ENCODE peak calls at places on chromosomes 16 and 17, in eight cellular contexts. B is IMR-90, L is transverse colon, H is hepatocyte, D is breast epithelium, A is astrocyte, T is PC-9, O is DND-41. M is an unnamed sample.

GRCh38 chr17:64424318-64424717 is 24.6 kb upstream of the MILR1 start:
- DNase-seq in H (no peak), B (no peak), O (no peak), D (no peak), A (no peak), L (no peak), T (no peak), M (no peak)

GRCh38 chr17:9292563-9292941 is 271.2 kb downstream of the NTN1 start:
- DNase-seq in O (no peak), A (no peak), B (no peak), H (no peak), D (no peak), L (no peak), T (no peak), M (no peak)

GRCh38 chr17:7686221-7687071 is 844 bp downstream of the TP53 start:
- DNase-seq in L (peak; percentile 80), O (peak; percentile 86), D (peak; percentile 79), B (peak; percentile 73), H (peak; percentile 88), A (peak; percentile 80), T (peak; percentile 85), M (peak; percentile 77)

GRCh38 chr17:43861960-43862359 is 15.0 kb downstream of the CD300LG start:
- DNase-seq in B (no peak), O (no peak), A (no peak), L (no peak), T (no peak), D (no peak), H (no peak), M (no peak)

GRCh38 chr16:86427327-86427935 is 82.9 kb upstream of the FOXF1 start:
- DNase-seq in A (peak; percentile 47), O (no peak), T (no peak), H (no peak), D (no peak), B (no peak), L (no peak), M (no peak)

GRCh38 chr16:3004781-3005284 is 7.9 kb upstream of the CLDN9 start:
- DNase-seq in O (no peak), D (no peak), L (peak; percentile 70), A (no peak), B (no peak), T (peak; percentile 78), H (peak; percentile 59), M (peak; percentile 80)

GRCh38 chr16:58024673-58025350 is 742 bp upstream of the MMP15 start:
- DNase-seq in L (peak; percentile 91), D (no peak), T (peak; percentile 76), H (peak; percentile 85), A (no peak), B (no peak), O (no peak), M (peak; percentile 85)

GRCh38 chr16:78300469-78300868 is 201.0 kb downstream of the WWOX start:
- DNase-seq in L (no peak), H (no peak), T (no peak), D (no peak), B (no peak), A (no peak), O (no peak), M (no peak)

GRCh38 chr17:2177235-2177811 is 122.4 kb downstream of the HIC1 start:
- DNase-seq in H (no peak), O (no peak), D (no peak), T (no peak), B (peak; percentile 83), L (no peak), A (no peak), M (no peak)

GRCh38 chr16:5490499-5490898 is 392.9 kb upstream of the EEF2KMT start:
- DNase-seq in A (no peak), H (peak; percentile 75), B (no peak), L (peak; percentile 69), O (peak; percentile 40), D (no peak), T (peak; percentile 13), M (peak; percentile 78)

GRCh38 chr16:67509016-67509415 is 19.6 kb upstream of the RIPOR1 start:
- DNase-seq in T (no peak), B (no peak), A (no peak), H (no peak), O (peak; percentile 43), L (no peak), D (no peak), M (no peak)

GRCh38 chr16:12254566-12254965 is 278.0 kb downstream of the SNX29 start:
- DNase-seq in D (no peak), O (no peak), A (no peak), B (no peak), L (no peak), H (no peak), T (no peak), M (no peak)

GRCh38 chr16:67919618-67920210 is 11.9 kb downstream of the CTRL start:
- DNase-seq in T (no peak), D (no peak), B (no peak), L (no peak), H (no peak), O (no peak), A (no peak), M (no peak)

GRCh38 chr17:73311428-73311780 is 397 bp downstream of the CDC42EP4 start:
- DNase-seq in H (no peak), B (no peak), D (no peak), A (no peak), T (no peak), O (no peak), L (no peak), M (no peak)

GRCh38 chr17:75557075-75557851 is 30.3 kb upstream of the MYO15B start:
- DNase-seq in B (peak; percentile 17), A (peak; percentile 27), H (peak; percentile 87), O (no peak), D (peak; percentile 68), T (peak; percentile 89), L (peak; percentile 81), M (peak; percentile 78)

GRCh38 chr16:23801387-23801786 is 34.4 kb upstream of the PRKCB start:
- DNase-seq in O (peak; percentile 79), D (peak; percentile 57), L (peak; percentile 90), B (peak; percentile 51), T (peak; percentile 59), H (peak; percentile 76), A (peak; percentile 5), M (peak; percentile 57)

GRCh38 chr16:54026456-54026855 is 260.1 kb downstream of the IRX3 start:
- DNase-seq in B (peak; percentile 39), T (peak; percentile 1), O (no peak), D (no peak), L (no peak), A (peak; percentile 51), H (no peak), M (no peak)

GRCh38 chr16:27966756-27967155 is 96.8 kb downstream of the GSG1L start:
- DNase-seq in O (no peak), H (no peak), D (no peak), L (no peak), A (no peak), B (no peak), T (no peak), M (no peak)

GRCh38 chr17:8832711-8833352 is 33.7 kb upstream of the MFSD6L start:
- DNase-seq in A (no peak), T (peak; percentile 14), O (peak; percentile 53), L (peak; percentile 28), D (no peak), B (no peak), H (peak; percentile 32), M (peak; percentile 93)

GRCh38 chr17:79587945-79588344 is 22.9 kb downstream of the RBFOX3 start:
- DNase-seq in O (no peak), A (no peak), D (no peak), B (no peak), L (no peak), T (no peak), H (no peak), M (no peak)

GRCh38 chr17:79589669-79590270 is 21.1 kb downstream of the RBFOX3 start:
- DNase-seq in A (no peak), O (no peak), L (no peak), B (no peak), D (no peak), H (no peak), T (no peak), M (no peak)

GRCh38 chr17:79586131-79586530 is 24.7 kb downstream of the RBFOX3 start:
- DNase-seq in H (no peak), D (no peak), B (no peak), O (no peak), A (no peak), T (no peak), L (no peak), M (no peak)

GRCh38 chr17:79591014-79591590 is 19.7 kb downstream of the RBFOX3 start:
- DNase-seq in A (no peak), T (no peak), B (no peak), L (no peak), O (no peak), H (no peak), D (no peak), M (no peak)

DNA sequence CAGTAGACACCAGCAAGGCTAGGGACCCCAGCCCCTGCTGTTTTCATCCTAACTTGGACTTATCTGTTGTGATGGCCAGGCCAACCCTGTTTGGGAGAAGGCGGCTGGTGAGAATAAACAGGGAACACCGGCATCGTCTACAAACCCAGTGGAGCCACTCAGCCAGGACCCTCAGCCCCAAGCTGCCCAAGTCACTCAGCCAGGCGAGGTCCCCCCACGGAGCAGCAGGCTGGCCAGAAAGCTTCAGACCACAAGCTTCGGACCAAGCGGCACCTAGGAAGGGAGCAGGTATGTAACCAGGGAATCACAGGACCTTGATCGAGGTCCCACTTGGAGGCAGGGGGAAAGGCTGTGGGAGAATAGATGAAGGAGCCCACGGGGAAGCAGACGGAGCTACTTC is 23.4 kb downstream of the RBFOX3 start:
- DNase-seq in D (no peak), B (no peak), L (no peak), T (no peak), H (no peak), A (no peak), O (no peak), M (no peak)
- H3K27me3 ChIP-seq in D (no peaks in the 10 kb centered on the region), B (no peaks in the 10 kb centered on the region), L (no peaks in the 10 kb centered on the region), T (peaks cover 73% of the 10 kb centered on the region), H (no peaks in the 10 kb centered on the region), A (no peaks in the 10 kb centered on the region), O (no peaks in the 10 kb centered on the region), M (no peaks in the 10 kb centered on the region)

GRCh38 chr16:1333149-1333812 is at the start of gene BAIAP3:
- DNase-seq in L (peak; percentile 64), H (peak; percentile 81), T (peak; percentile 56), B (no peak), A (no peak), D (no peak), O (no peak), M (peak; percentile 97)
- H3K4me3 ChIP-seq in L (peak within 1 kb of the TSS; percentile 49), H (peak within 1 kb of the TSS; percentile 13), T (peak within 1 kb of the TSS; percentile 49), B (peak within 1 kb of the TSS; percentile 33), A (no peak within 1 kb of the TSS), D (peak within 1 kb of the TSS; percentile 37), O (no peak within 1 kb of the TSS), M (peak within 1 kb of the TSS; percentile 49)

GRCh38 chr17:58094118-58094517 is 10.9 kb downstream of the DYNLL2 start:
- DNase-seq in D (no peak), B (no peak), O (no peak), T (no peak), A (no peak), H (no peak), L (no peak), M (no peak)
- H3K36me3 ChIP-seq in D (no peaks in the 10 kb centered on the region), B (peaks cover 40% of the 10 kb centered on the region), O (peaks cover 53% of the 10 kb centered on the region), T (peaks cover 17% of the 10 kb centered on the region), A (peaks cover 25% of the 10 kb centered on the region), H (peaks cover 4% of the 10 kb centered on the region), L (peaks cover 25% of the 10 kb centered on the region), M (peaks cover 22% of the 10 kb centered on the region)

DNA sequence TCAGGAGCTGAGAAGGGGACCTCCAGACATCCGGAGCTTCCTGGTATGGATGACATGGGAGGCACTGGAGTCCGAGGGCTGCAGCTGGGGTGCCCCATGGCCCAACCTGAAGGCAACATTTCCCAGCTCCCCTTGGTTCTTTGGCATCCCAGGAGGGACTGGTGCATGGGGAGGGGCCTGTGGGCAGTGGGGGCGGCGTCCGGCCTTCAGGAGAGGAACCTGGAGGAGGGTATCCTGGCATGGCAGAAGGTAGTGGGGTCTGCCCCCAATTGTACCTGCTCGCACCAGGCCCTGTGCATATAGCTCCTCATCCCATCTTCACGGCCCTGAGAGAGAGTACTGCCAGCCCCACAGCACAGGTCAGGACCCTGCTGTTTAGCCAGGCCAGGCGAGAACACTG is 11.9 kb downstream of the NPTX1 start:
- DNase-seq in T (no peak), H (no peak), O (no peak), D (no peak), A (no peak), B (no peak), L (no peak), M (no peak)
- H3K27me3 ChIP-seq in T (no peaks in the 10 kb centered on the region), H (peaks cover 41% of the 10 kb centered on the region), O (no peaks in the 10 kb centered on the region), D (no peaks in the 10 kb centered on the region), A (peaks cover 53% of the 10 kb centered on the region), B (peaks cover 16% of the 10 kb centered on the region), L (peaks cover 37% of the 10 kb centered on the region), M (no peaks in the 10 kb centered on the region)